ENCODE peak calls at places on chromosomes 1 and 21, in four cellular contexts. P, O, L and C are unnamed samples. For H3K27me3 and H3K4me1, the result is how much of the 10 kb centered on the place peaks cover.

GRCh38 chr1:235160395-235160964 is 570 bp downstream of the RBM34 start:
- DNase-seq in P (peak), O (peak), L (no peak), C (peak)

GRCh38 chr1:156119503-156120209 is 5.1 kb downstream of the LMNA start:
- DNase-seq in P (peak), O (peak), L (no peak), C (no peak)

GRCh38 chr1:200279810-200280411 is 129.9 kb downstream of the ZNF281 start:
- DNase-seq in L (no peak), O (no peak), P (peak), C (peak)

GRCh38 chr1:94122201-94122970 is 1.4 kb upstream of the ABCA4 start:
- DNase-seq in O (no peak), L (no peak), P (no peak), C (no peak)

GRCh38 chr1:233512538-233512937 is 101.4 kb upstream of the KCNK1 start:
- DNase-seq in O (no peak), L (no peak), P (no peak), C (no peak)

GRCh38 chr1:151898519-151898991 is 10.8 kb downstream of the THEM4 start:
- DNase-seq in O (peak), L (no peak), P (no peak), C (no peak)

GRCh38 chr1:179153217-179153616 is 71.3 kb downstream of the TOR3A start:
- DNase-seq in P (no peak), O (no peak), L (no peak), C (no peak)

GRCh38 chr1:98078586-98078985 is 157.8 kb upstream of the DPYD start:
- DNase-seq in P (no peak), L (no peak), O (no peak), C (no peak)

GRCh38 chr1:229855999-229856650 is 210.9 kb upstream of the GALNT2 start:
- DNase-seq in L (no peak), O (no peak), P (no peak), C (no peak)

GRCh38 chr21:35191754-35192153 is 142.7 kb upstream of the RUNX1 start:
- DNase-seq in L (no peak), P (no peak), O (no peak), C (no peak)

GRCh38 chr1:246448373-246448772 is 58.7 kb downstream of the SMYD3 start:
- DNase-seq in O (no peak), P (no peak), L (no peak), C (no peak)

GRCh38 chr1:238061967-238062613 is 171.4 kb upstream of the ZP4 start:
- DNase-seq in O (no peak), P (no peak), L (no peak), C (peak)

GRCh38 chr1:13899856-13900255 is 199.9 kb downstream of the PRDM2 start:
- DNase-seq in L (no peak), O (no peak), P (no peak), C (peak)

GRCh38 chr1:150162862-150163706 is 13.4 kb downstream of the PLEKHO1 start:
- DNase-seq in O (no peak), P (peak), L (peak), C (peak)

GRCh38 chr1:93955765-93956164 is 46.5 kb upstream of the GCLM start:
- DNase-seq in O (no peak), L (no peak), P (no peak), C (no peak)

DNA sequence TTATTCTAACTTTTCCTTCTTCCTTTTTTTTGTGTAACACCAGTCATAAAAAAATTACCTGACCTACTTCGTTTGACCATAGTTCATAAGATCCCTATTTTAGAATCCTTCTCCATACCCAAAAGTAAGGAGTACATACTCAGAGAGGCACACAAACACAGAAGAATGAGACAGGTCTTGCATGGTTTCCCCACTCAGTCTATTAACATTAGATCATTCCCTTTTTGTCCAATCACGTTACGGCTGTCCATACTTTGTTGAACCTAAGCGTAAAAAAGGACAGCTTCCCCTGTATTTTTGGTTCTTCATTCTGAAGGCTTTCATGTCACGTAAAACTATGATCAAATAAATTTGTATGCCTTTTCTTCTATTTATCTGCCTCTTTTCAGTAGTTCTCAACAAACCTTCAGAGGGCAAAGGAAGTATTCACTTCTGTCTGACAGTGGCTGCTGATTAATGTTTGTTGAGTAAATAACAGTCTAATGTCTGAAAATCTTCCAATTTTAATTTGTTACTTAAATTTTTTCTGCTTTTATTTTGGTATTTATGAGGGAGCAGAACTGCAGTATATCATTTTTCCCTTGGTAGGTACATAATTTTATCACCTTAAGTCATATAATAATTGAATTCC is 16.4 kb downstream of the PKN2 start:
- DNase-seq in O (no peak), L (no peak), P (no peak), C (no peak)
- H3K27ac ChIP-seq in O (no peak), L (peak), P (no peak), C (no peak)

GRCh38 chr21:44380876-44381275 is 27.5 kb downstream of the TRPM2 start:
- DNase-seq in P (no peak), O (no peak), L (no peak), C (no peak)
- H3K27me3 ChIP-seq in P (under half), O (half or more), L (under half), C (under half)

GRCh38 chr1:66929691-66929998 is 4.9 kb downstream of the MIER1 start:
- DNase-seq in L (no peak), O (no peak), P (no peak), C (no peak)
- H3K4me1 ChIP-seq in L (half or more), O (under half), P (under half), C (half or more)

GRCh38 chr1:188761226-188761625 is 1716.4 kb downstream of the BRINP3 start:
- DNase-seq in P (no peak), O (no peak), L (no peak), C (no peak)

GRCh38 chr1:188762344-188762743 is 1715.3 kb downstream of the BRINP3 start:
- DNase-seq in O (no peak), P (peak), L (no peak), C (no peak)

GRCh38 chr1:188769181-188769580 is 1708.5 kb downstream of the BRINP3 start:
- DNase-seq in O (no peak), L (no peak), P (no peak), C (no peak)

GRCh38 chr1:188763541-188763940 is 1714.1 kb downstream of the BRINP3 start:
- DNase-seq in L (no peak), P (no peak), O (no peak), C (no peak)
- H3K27ac ChIP-seq in L (no peak), P (no peak), O (no peak), C (no peak)

GRCh38 chr1:29243023-29243862 is 6.9 kb downstream of the PTPRU start:
- DNase-seq in P (no peak), L (no peak), O (no peak), C (no peak)
- H3K27me3 ChIP-seq in P (under half), L (under half), O (under half), C (under half)

DNA sequence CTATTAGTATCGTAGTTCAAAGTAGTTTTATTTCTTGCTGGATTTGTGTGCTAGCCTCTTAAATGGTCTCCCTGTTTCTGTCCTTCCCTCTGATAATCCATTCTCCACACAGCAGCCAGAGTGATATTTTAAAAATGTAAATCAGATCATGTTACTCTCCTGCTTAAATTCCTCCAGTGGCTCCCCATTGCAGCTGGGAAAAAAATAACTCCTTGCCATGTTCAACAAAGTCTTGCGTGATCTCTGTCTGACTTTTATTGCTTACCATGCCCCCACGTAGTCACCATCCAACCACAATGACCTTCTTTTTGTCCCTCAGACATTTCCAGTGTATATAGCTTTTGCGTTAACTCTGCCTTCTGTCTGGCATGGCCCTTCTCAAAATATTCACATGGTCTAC is 178.8 kb downstream of the FGGY start:
- DNase-seq in L (no peak), P (no peak), O (no peak), C (no peak)
- H3K4me1 ChIP-seq in L (under half), P (under half), O (under half), C (under half)

DNA sequence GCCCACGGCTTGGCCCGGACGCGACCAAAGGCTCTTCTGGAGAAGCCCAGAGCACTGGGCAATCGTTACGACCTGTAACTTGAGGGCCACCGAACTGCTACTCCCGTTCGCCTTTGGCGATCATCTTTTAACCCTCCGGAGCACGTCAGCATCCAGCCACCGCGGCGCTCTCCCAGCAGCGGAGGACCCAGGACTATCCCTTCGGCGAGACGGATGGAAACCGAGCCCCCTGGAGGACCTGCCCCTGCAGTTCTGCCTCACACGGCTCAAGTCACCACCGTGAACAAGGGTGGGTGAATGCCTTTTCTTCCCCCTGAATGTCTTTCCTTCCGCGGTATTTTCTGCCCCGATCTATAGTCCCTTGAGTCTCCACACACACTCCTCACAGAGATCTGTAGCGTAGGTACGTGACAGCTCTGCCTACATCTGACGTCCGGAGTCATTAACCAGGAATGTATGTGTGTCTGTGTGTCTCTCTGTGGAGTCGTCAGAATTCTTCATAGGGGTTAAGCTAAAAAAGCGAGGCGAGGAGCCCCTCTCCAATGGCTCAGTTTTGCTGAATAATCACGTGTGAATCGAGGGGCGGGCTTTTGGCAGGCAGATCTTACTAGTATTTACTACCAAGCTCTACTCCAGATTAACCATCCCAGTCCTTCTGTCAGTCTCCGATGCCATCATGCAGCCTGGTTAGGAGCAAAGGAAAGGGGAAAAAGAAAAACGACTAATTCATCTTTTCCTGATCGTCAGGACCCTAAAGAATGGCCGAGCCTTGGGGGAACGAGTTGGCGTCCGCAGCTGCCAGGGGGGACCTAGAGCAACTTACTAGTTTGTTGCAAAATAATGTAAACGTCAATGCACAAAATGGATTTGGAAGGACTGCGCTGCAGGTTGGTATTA is at the start of gene CDKN2C:
- DNase-seq in O (peak), L (peak), P (peak), C (peak)
- H3K27ac ChIP-seq in O (peak), L (peak), P (peak), C (no peak)

GRCh38 chr1:47713960-47714359 is 276.1 kb downstream of the FOXD2 start:
- DNase-seq in P (no peak), O (no peak), L (no peak), C (no peak)
- H3K27me3 ChIP-seq in P (half or more), O (under half), L (half or more), C (half or more)

DNA sequence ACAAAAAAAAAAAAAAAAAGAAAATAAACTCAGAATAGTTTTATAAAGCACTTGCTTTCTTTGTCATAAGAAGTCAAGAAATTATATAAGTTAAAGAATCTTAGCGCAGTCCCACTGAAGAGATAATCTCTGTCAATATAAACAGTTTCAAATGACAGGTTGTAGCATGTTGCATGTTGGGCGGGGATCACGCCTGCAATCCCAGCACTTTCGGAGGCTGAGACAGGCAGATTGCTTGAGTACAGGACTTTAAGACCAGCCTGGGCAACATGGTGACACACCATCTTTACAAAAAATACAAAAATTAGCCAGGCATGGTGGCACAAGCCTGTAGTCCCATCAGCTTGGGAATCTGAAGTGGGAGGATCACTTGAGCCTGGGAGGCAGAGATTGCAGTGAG is 18.4 kb upstream of the INPP5B start:
- DNase-seq in P (no peak), O (no peak), L (no peak), C (peak)
- H3K4me1 ChIP-seq in P (under half), O (under half), L (under half), C (under half)

GRCh38 chr1:22645936-22646335 is 2.5 kb downstream of the C1QC start:
- DNase-seq in L (peak), P (no peak), O (no peak), C (no peak)
- H3K27ac ChIP-seq in L (peak), P (no peak), O (peak), C (no peak)